ENCODE peak calls at places on chromosome 22, in seven cellular contexts. D is PC-3, Z is keratinocyte, V is brain microvascular endothelial cell, B is tibial nerve, G is A549, A is cardiac muscle cell. O is an unnamed sample.

GRCh38 chr22:28799834-28800307 is 498 bp downstream of the XBP1 start:
- DNase-seq in D (peak), Z (no peak), V (peak), B (peak), G (no peak), A (peak), O (no peak)

GRCh38 chr22:29617922-29618629 is 14.6 kb downstream of the NF2 start:
- DNase-seq in D (peak), Z (no peak), V (no peak), B (no peak), G (no peak), A (peak), O (peak)

GRCh38 chr22:27483095-27483798 is 318.3 kb downstream of the MN1 start:
- DNase-seq in D (peak), Z (no peak), V (no peak), B (no peak), G (no peak), A (no peak), O (no peak)

GRCh38 chr22:37892566-37893338 is 13.3 kb upstream of the MICALL1 start:
- DNase-seq in D (no peak), Z (no peak), V (no peak), B (no peak), G (no peak), A (peak), O (no peak)

GRCh38 chr22:32710896-32711295 is 90.6 kb upstream of the TIMP3 start:
- DNase-seq in D (no peak), Z (no peak), V (no peak), B (no peak), G (no peak), A (no peak), O (no peak)

GRCh38 chr22:38412435-38413084 is 42.4 kb downstream of the KCNJ4 start:
- DNase-seq in D (no peak), Z (no peak), V (no peak), B (no peak), G (no peak), A (no peak), O (no peak)

GRCh38 chr22:24951942-24952836 is at the start of gene KIAA1671:
- DNase-seq in D (peak), Z (no peak), V (peak), B (peak), G (peak), A (peak), O (no peak)

GRCh38 chr22:36913431-36914382 is at the start of gene CSF2RB:
- DNase-seq in D (no peak), Z (no peak), V (no peak), B (no peak), G (no peak), A (peak), O (no peak)

GRCh38 chr22:27554106-27554814 is 247.3 kb downstream of the MN1 start:
- DNase-seq in D (peak), Z (no peak), V (no peak), B (no peak), G (no peak), A (peak), O (no peak)

GRCh38 chr22:44862281-44862680 is 109.9 kb downstream of the ARHGAP8 start:
- DNase-seq in D (no peak), Z (no peak), V (no peak), B (no peak), G (no peak), A (no peak), O (no peak)

GRCh38 chr22:28012811-28013460 is 93.9 kb upstream of the PITPNB start:
- DNase-seq in D (no peak), Z (no peak), V (no peak), B (no peak), G (no peak), A (no peak), O (no peak)

GRCh38 chr22:27170491-27170890 is 513.1 kb downstream of the MIAT start:
- DNase-seq in D (no peak), Z (no peak), V (peak), B (no peak), G (peak), A (peak), O (peak)

GRCh38 chr22:24744638-24745037 is 29.9 kb downstream of the PIWIL3 start:
- DNase-seq in D (no peak), Z (no peak), V (no peak), B (no peak), G (no peak), A (peak), O (no peak)

GRCh38 chr22:50475652-50476002 is 792 bp upstream of the SBF1 start:
- DNase-seq in D (no peak), Z (no peak), V (no peak), B (no peak), G (no peak), A (no peak), O (no peak)

GRCh38 chr22:30208631-30209603 is 37.6 kb downstream of the LIF start:
- DNase-seq in D (peak), Z (no peak), V (peak), B (peak), G (peak), A (peak), O (no peak)

GRCh38 chr22:36386351-36386899 is 1.3 kb downstream of the MYH9 start:
- DNase-seq in D (no peak), Z (no peak), V (no peak), B (no peak), G (peak), A (no peak), O (no peak)

GRCh38 chr22:29030016-29030617 is 31.5 kb downstream of the C22orf31 start:
- DNase-seq in D (peak), Z (no peak), V (no peak), B (no peak), G (no peak), A (peak), O (no peak)

GRCh38 chr22:31628969-31629723 is 32.9 kb downstream of the PISD start:
- DNase-seq in D (no peak), Z (no peak), V (no peak), B (no peak), G (no peak), A (no peak), O (no peak)
- H3K4me3 ChIP-seq in D (peak), Z (no peak), V (peak), B (peak), G (peak), A (no peak), O (no peak)

GRCh38 chr22:41688365-41689211 is at the start of gene SNU13:
- DNase-seq in D (peak), Z (no peak), V (peak), B (peak), G (peak), A (peak), O (peak)
- TF ChIP-seq CTCF in D (no peak), Z (peak), V (peak), B (peak), G (no peak), A (no peak), O (no peak)

GRCh38 chr22:49006207-49007012 is 821.3 kb downstream of the BRD1 start:
- DNase-seq in D (no peak), Z (no peak), V (no peak), B (peak), G (no peak), A (no peak), O (no peak)
- H3K4me3 ChIP-seq in D (no peak), Z (no peak), V (no peak), B (no peak), G (no peak), A (no peak), O (no peak)

GRCh38 chr22:46354176-46354992 is 18.9 kb downstream of the TRMU start:
- DNase-seq in D (no peak), Z (no peak), V (no peak), B (no peak), G (no peak), A (no peak), O (no peak)
- TF ChIP-seq CTCF in D (no peak), Z (no peak), V (no peak), B (no peak), G (no peak), A (no peak), O (no peak)

GRCh38 chr22:43509337-43509736 is 97.5 kb downstream of the MPPED1 start:
- DNase-seq in D (no peak), Z (no peak), V (no peak), B (no peak), G (no peak), A (no peak), O (no peak)
- H3K4me3 ChIP-seq in D (no peak), Z (no peak), V (no peak), B (no peak), G (no peak), A (no peak), O (no peak)

GRCh38 chr22:22201185-22201924 is 43.2 kb upstream of the VPREB1 start:
- DNase-seq in D (peak), Z (no peak), V (no peak), B (no peak), G (peak), A (no peak), O (no peak)
- TF ChIP-seq CTCF in D (peak), Z (peak), V (peak), B (peak), G (peak), A (peak), O (peak)

GRCh38 chr22:42934338-42934737 is 77.3 kb upstream of the ARFGAP3 start:
- DNase-seq in D (no peak), Z (no peak), V (no peak), B (no peak), G (no peak), A (no peak), O (no peak)
- H3K4me3 ChIP-seq in D (no peak), Z (no peak), V (no peak), B (no peak), G (no peak), A (no peak), O (no peak)

DNA sequence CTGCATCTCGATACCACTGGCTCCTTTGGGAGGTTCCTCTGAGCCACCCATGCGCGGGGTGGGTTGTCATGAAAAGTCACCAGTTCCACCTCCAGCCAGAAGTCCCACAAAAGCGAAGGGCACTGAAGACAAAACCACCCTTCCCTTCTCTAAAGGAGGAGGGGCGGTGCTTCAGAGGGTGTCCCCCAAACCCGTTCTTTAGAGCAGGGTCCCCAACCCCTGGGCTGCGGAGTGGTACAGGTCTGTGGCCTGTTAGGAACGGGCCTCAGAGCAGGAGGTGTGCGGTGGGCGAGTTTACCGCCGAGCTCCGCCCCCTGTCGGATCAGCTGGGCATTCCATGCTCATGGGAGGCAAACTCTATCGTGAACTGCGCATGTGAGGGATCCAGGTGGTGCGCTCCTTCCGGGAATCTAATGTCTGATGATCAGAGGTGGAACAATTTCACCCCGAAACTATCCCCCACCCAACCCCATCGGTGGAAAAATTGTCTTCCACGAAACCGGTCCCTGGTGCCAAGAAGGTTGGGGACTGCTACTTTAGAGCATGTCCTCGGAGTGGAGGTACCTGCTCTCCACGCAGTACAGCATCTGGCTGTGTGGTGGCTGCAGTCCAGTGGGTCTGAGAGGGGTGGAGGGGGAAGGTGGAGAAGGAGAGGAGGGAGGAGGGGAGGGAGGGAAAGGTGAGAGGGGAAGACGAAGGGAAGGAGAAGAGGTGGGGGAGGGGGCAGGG is 72.9 kb upstream of the SEPTIN5 start:
- DNase-seq in D (peak), Z (no peak), V (no peak), B (no peak), G (peak), A (peak), O (no peak)
- TF ChIP-seq CTCF in D (peak), Z (peak), V (peak), B (no peak), G (peak), A (peak), O (peak)

GRCh38 chr22:20762233-20762796 is 11.6 kb upstream of the SERPIND1 start:
- DNase-seq in D (no peak), Z (no peak), V (no peak), B (no peak), G (no peak), A (no peak), O (no peak)
- H3K4me3 ChIP-seq in D (no peak), Z (no peak), V (no peak), B (no peak), G (no peak), A (no peak), O (no peak)

O was measured in kidney epithelial cell.